ENCODE peak calls at places on chromosomes 16 and 17, in five cellular contexts. I is body of pancreas, M is endodermal cell, W is neural progenitor cell, L is pancreas. H is an unnamed sample.
A peak's percentile ranks its signal among the peaks of the same experiment; 100 is the strongest.

GRCh38 chr17:38715216-38715943 is 10.3 kb downstream of the MLLT6 start:
- DNase-seq in I (no peak), M (no peak), W (no peak), L (no peak), H (no peak)

GRCh38 chr16:1691956-1692355 is 13.9 kb downstream of the JPT2 start:
- DNase-seq in I (no peak), M (no peak), W (no peak), L (no peak), H (no peak)

GRCh38 chr17:18992454-18993130 is 12.0 kb downstream of the FAM83G start:
- DNase-seq in I (no peak), M (no peak), W (no peak), L (no peak), H (no peak)

GRCh38 chr17:17055286-17056166 is 13.3 kb downstream of the MPRIP start:
- DNase-seq in I (no peak), M (peak; percentile 69), W (no peak), L (peak; percentile 12), H (no peak)

GRCh38 chr17:73042809-73043685 is 49.4 kb downstream of the SLC39A11 start:
- DNase-seq in I (no peak), M (no peak), W (no peak), L (no peak), H (no peak)

GRCh38 chr17:45705123-45706009 is 78.8 kb upstream of the CRHR1 start:
- DNase-seq in I (peak; percentile 62), M (no peak), W (no peak), L (no peak), H (no peak)

GRCh38 chr17:67712375-67712774 is 5.4 kb upstream of the NOL11 start:
- DNase-seq in I (no peak), M (no peak), W (no peak), L (no peak), H (no peak)

GRCh38 chr17:43591750-43592562 is 45.8 kb upstream of the ETV4 start:
- DNase-seq in I (peak; percentile 30), M (no peak), W (peak; percentile 15), L (no peak), H (peak; percentile 77)

GRCh38 chr17:48259710-48260291 is 152.2 kb downstream of the SNX11 start:
- DNase-seq in I (no peak), M (peak; percentile 71), W (peak; percentile 38), L (peak; percentile 22), H (no peak)

GRCh38 chr16:69542974-69543373 is 22.8 kb upstream of the NFAT5 start:
- DNase-seq in I (no peak), M (no peak), W (no peak), L (no peak), H (no peak)

DNA sequence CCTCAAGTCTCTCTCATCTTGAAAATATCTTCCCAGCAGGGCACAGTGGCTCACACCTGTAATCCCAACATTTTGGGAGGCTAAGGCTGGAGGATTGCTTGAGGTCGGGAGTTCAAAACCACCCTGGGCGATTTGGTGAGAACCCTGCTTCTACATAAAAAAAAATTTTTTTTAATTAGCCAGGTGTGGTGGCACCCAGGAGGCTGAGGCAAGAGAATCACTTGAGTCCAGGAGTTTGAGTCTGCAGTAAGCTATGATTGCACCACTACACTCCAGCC is 13.0 kb upstream of the EEF2K start:
- DNase-seq in I (no peak), M (no peak), W (no peak), L (no peak), H (no peak)
- H3K9me3 ChIP-seq in I (no peaks in the 10 kb centered on the region), M (no peaks in the 10 kb centered on the region), W (no peaks in the 10 kb centered on the region), L (no peaks in the 10 kb centered on the region), H (no peaks in the 10 kb centered on the region)

DNA sequence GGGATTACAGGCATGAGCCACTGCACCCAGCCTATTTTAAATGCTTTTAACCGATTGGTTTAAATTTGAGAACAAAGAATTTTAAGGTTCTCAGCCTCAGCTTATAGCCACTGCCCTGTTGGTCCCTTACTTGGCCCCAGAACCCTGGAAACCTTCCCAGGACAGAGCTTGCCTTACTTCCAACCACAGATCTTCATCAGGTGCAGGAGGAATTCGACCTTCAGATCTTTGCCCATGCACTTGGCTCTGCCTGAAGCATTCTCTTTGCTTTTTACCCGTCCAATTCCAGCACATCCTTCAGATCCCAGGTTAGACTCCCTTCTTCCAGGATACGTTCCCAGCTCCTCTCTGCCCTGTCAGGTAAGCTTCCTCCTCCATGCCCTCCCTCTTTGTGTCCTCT is 27.7 kb downstream of the CHD9 start:
- DNase-seq in I (no peak), M (no peak), W (no peak), L (no peak), H (no peak)
- H3K27ac ChIP-seq in I (no peak overlapping the region), M (no peak overlapping the region), W (no peak overlapping the region), L (no peak overlapping the region), H (no peak overlapping the region)

DNA sequence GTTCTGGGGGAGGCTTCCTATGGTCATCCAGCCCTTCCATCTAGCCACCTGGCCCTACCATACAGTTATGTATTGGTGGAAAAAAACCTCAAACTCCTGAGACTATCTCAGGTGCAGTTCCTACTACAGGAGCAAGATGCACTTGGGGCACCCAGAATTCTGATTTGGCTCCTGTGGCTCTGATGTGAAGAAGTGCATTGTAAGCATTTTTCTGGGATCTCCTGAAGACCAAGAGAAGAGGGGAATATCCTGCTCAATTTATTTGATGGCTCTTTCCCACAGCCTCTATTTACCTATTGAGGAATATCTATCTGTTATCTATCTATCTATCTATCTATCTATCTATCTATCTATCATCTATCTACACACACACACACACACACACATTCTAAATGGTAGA is 1981.5 kb downstream of the TP53TG3F start:
- DNase-seq in I (no peak), M (no peak), W (no peak), L (no peak), H (no peak)
- H3K9me3 ChIP-seq in I (no peaks in the 10 kb centered on the region), M (peaks cover 100% of the 10 kb centered on the region), W (peaks cover 39% of the 10 kb centered on the region), L (no peaks in the 10 kb centered on the region), H (no peaks in the 10 kb centered on the region)

DNA sequence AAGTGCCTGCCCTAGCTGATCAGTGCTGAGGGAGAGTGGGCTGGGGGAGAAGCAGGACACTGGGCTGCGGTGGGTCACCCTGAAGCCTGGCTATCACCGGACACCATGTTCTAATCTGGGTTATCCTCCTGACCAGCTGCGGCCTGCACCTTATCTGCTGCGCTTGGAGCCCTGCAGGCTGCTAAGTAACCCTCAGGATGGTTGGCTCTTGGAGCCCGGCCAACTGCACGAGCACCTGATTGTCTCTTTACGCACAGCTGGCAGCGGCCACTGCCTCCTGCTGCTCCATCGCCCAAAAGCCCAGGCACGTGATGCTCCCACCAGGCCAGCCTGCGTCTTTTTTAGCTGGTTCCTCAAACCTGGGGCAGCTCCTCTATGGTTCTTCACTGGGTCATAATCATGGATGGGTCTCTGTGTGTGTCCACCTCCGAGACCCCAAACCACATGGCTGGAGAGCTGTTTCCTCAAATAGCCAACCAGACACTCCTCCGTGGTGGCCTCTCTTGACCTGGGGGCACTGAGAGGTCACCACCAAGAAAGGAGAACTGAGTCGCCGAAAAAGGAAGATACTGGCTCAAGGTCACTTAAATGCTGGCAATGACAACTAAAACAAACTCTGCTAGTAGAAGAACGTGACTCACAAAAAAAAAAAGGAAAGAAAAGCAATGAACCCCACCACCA is 21.7 kb downstream of the SPHK1 start:
- DNase-seq in I (peak; percentile 68), M (no peak), W (no peak), L (peak; percentile 53), H (peak; percentile 82)
- H3K27ac ChIP-seq in I (no peak overlapping the region), M (no peak overlapping the region), W (no peak overlapping the region), L (no peak overlapping the region), H (no peak overlapping the region)

GRCh38 chr17:22305356-22306071 is 613.2 kb downstream of the KCNJ18 start:
- DNase-seq in I (no peak), M (no peak), W (no peak), L (no peak), H (no peak)

GRCh38 chr17:22304667-22305303 is 612.5 kb downstream of the KCNJ18 start:
- DNase-seq in I (no peak), M (no peak), W (no peak), L (no peak), H (no peak)

GRCh38 chr17:22301353-22301745 is 609.0 kb downstream of the KCNJ18 start:
- DNase-seq in I (no peak), M (no peak), W (no peak), L (no peak), H (no peak)

GRCh38 chr17:22303096-22303495 is 610.8 kb downstream of the KCNJ18 start:
- DNase-seq in I (no peak), M (no peak), W (no peak), L (no peak), H (no peak)

GRCh38 chr17:22303865-22304264 is 611.5 kb downstream of the KCNJ18 start:
- DNase-seq in I (no peak), M (no peak), W (no peak), L (no peak), H (no peak)
- H3K9me3 ChIP-seq in I (no peaks in the 10 kb centered on the region), M (peaks cover 54% of the 10 kb centered on the region), W (peaks cover 3% of the 10 kb centered on the region), L (no peaks in the 10 kb centered on the region), H (peaks cover 3% of the 10 kb centered on the region)

GRCh38 chr16:58333937-58334336 is 39.1 kb upstream of the PRSS54 start:
- DNase-seq in I (no peak), M (no peak), W (no peak), L (no peak), H (no peak)

GRCh38 chr16:58337090-58337444 is 42.2 kb upstream of the PRSS54 start:
- DNase-seq in I (peak; percentile 20), M (no peak), W (peak; percentile 4), L (no peak), H (no peak)

GRCh38 chr16:58336332-58337089 is 41.7 kb upstream of the PRSS54 start:
- DNase-seq in I (peak; percentile 81), M (peak; percentile 98), W (peak; percentile 87), L (peak; percentile 70), H (peak; percentile 55)

GRCh38 chr16:58339452-58339938 is 44.7 kb upstream of the PRSS54 start:
- DNase-seq in I (no peak), M (peak; percentile 83), W (peak; percentile 51), L (no peak), H (no peak)

DNA sequence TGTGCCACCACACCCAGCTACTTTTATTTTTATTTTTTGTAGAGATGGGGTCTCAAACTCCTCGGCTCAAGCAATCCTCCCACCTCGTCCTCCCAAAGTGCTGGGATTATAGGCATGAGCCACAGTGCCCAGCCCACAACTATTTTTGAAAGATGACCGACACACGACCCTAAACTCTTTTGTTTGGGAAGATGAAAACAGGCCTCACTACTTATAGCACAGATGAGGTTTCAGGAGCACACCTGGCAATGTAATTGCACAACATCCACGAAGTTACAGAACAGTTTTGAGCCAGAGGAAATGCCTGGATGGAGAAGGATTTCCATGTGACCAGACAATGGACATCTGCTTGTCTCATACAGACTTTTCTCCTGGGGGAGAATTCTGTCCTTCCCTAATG is 43.4 kb upstream of the PRSS54 start:
- DNase-seq in I (no peak), M (no peak), W (no peak), L (no peak), H (no peak)
- H3K27ac ChIP-seq in I (no peak overlapping the region), M (no peak overlapping the region), W (no peak overlapping the region), L (no peak overlapping the region), H (no peak overlapping the region)

H was measured in ovary.